ENCODE peak calls at places on chromosomes 7 and 10, in seven cellular contexts. C is GM06990, L is foreskin fibroblast, Y is HCT116, M is psoas muscle, G is BE2C, K is dorsolateral prefrontal cortex. Z is an unnamed sample.
A peak's percentile ranks its signal among the peaks of the same experiment; 100 is the strongest.

GRCh38 chr7:1950623-1951523 is 280.8 kb downstream of the ELFN1 start:
- DNase-seq in C (no peak), L (no peak), Y (no peak), M (peak; percentile 59), G (peak; percentile 62), K (peak; percentile 40), Z (no peak)

GRCh38 chr7:27110163-27110976 is 7.9 kb upstream of the HOXA2 start:
- DNase-seq in C (no peak), L (no peak), Y (no peak), M (peak; percentile 79), G (no peak), K (no peak), Z (no peak)

GRCh38 chr7:4244041-4244440 is 438.1 kb upstream of the FOXK1 start:
- DNase-seq in C (no peak), L (no peak), Y (no peak), M (no peak), G (no peak), K (no peak), Z (no peak)

GRCh38 chr7:157235357-157236018 is 96.8 kb downstream of the UBE3C start:
- DNase-seq in C (no peak), L (peak; percentile 24), Y (no peak), M (no peak), G (no peak), K (no peak), Z (no peak)

GRCh38 chr7:5333121-5334050 is 50.6 kb downstream of the SLC29A4 start:
- DNase-seq in C (peak; percentile 43), L (no peak), Y (no peak), M (no peak), G (no peak), K (no peak), Z (no peak)

GRCh38 chr10:59962755-59963154 is 56.4 kb upstream of the CCDC6 start:
- DNase-seq in C (no peak), L (no peak), Y (no peak), M (no peak), G (no peak), K (no peak), Z (no peak)

GRCh38 chr7:7424151-7424873 is 111.4 kb downstream of the COL28A1 start:
- DNase-seq in C (peak; percentile 10), L (peak; percentile 64), Y (peak; percentile 66), M (peak; percentile 37), G (peak; percentile 69), K (no peak), Z (no peak)

GRCh38 chr7:128902761-128903585 is 7.5 kb downstream of the KCP start:
- DNase-seq in C (no peak), L (peak; percentile 45), Y (no peak), M (no peak), G (no peak), K (no peak), Z (no peak)

GRCh38 chr7:45084901-45085618 is 3.7 kb downstream of the NACAD start:
- DNase-seq in C (no peak), L (no peak), Y (no peak), M (no peak), G (no peak), K (peak; percentile 42), Z (no peak)

GRCh38 chr10:8767616-8768015 is 713.1 kb downstream of the GATA3 start:
- DNase-seq in C (no peak), L (no peak), Y (no peak), M (no peak), G (no peak), K (no peak), Z (no peak)

GRCh38 chr10:52780391-52781155 is 8.0 kb upstream of the MBL2 start:
- DNase-seq in C (no peak), L (no peak), Y (no peak), M (no peak), G (no peak), K (no peak), Z (no peak)

GRCh38 chr7:117715784-117716445 is 157.3 kb downstream of the CTTNBP2 start:
- DNase-seq in C (no peak), L (peak; percentile 4), Y (peak; percentile 26), M (no peak), G (peak; percentile 22), K (no peak), Z (peak; percentile 14)

GRCh38 chr10:116158036-116158435 is 115.0 kb downstream of the GFRA1 start:
- DNase-seq in C (no peak), L (no peak), Y (no peak), M (no peak), G (no peak), K (no peak), Z (no peak)

GRCh38 chr7:14888904-14889482 is 13.6 kb downstream of the DGKB start:
- DNase-seq in C (no peak), L (no peak), Y (no peak), M (no peak), G (no peak), K (no peak), Z (no peak)

GRCh38 chr10:121732676-121733445 is 134.6 kb upstream of the FGFR2 start:
- DNase-seq in C (no peak), L (no peak), Y (no peak), M (no peak), G (no peak), K (no peak), Z (no peak)

GRCh38 chr10:72322280-72323058 is 32.2 kb downstream of the DNAJB12 start:
- DNase-seq in C (no peak), L (no peak), Y (peak; percentile 80), M (no peak), G (no peak), K (no peak), Z (no peak)

GRCh38 chr10:95183451-95184230 is 10.4 kb upstream of the ACSM6 start:
- DNase-seq in C (peak; percentile 90), L (peak; percentile 67), Y (peak; percentile 73), M (peak; percentile 87), G (peak; percentile 89), K (peak; percentile 80), Z (peak; percentile 18)

GRCh38 chr10:43380610-43381222 is 9.3 kb downstream of the FXYD4 start:
- DNase-seq in C (no peak), L (no peak), Y (peak; percentile 59), M (no peak), G (no peak), K (no peak), Z (no peak)

GRCh38 chr10:114284346-114285071 is 45.5 kb downstream of the VWA2 start:
- DNase-seq in C (no peak), L (no peak), Y (no peak), M (no peak), G (no peak), K (no peak), Z (no peak)

GRCh38 chr7:30778246-30779025 is 7.2 kb downstream of the MINDY4 start:
- DNase-seq in C (no peak), L (peak; percentile 63), Y (no peak), M (peak; percentile 18), G (no peak), K (peak; percentile 54), Z (peak; percentile 74)

GRCh38 chr7:93566876-93567275 is 7.6 kb downstream of the CALCR start:
- DNase-seq in C (no peak), L (peak; percentile 14), Y (no peak), M (no peak), G (no peak), K (no peak), Z (no peak)

GRCh38 chr7:155986497-155987160 is 174.4 kb upstream of the SHH start:
- DNase-seq in C (no peak), L (no peak), Y (no peak), M (no peak), G (no peak), K (no peak), Z (no peak)

GRCh38 chr10:14569274-14570060 is 205.2 kb downstream of the FAM107B start:
- DNase-seq in C (no peak), L (no peak), Y (no peak), M (no peak), G (no peak), K (no peak), Z (no peak)

GRCh38 chr10:3625959-3626751 is 158.9 kb downstream of the KLF6 start:
- DNase-seq in C (no peak), L (peak; percentile 81), Y (no peak), M (no peak), G (no peak), K (no peak), Z (peak; percentile 65)

GRCh38 chr7:77199008-77199966 is at the start of gene FGL2:
- DNase-seq in C (no peak), L (peak; percentile 39), Y (no peak), M (peak; percentile 52), G (no peak), K (peak; percentile 63), Z (peak; percentile 24)
- H3K4me3 ChIP-seq in C (peak within 1 kb of the TSS; percentile 55), L (no peak within 1 kb of the TSS), Y (no peak within 1 kb of the TSS), M (peak within 1 kb of the TSS; percentile 61), G (no peak within 1 kb of the TSS), K (peak within 1 kb of the TSS; percentile 56), Z (peak within 1 kb of the TSS; percentile 21)

DNA sequence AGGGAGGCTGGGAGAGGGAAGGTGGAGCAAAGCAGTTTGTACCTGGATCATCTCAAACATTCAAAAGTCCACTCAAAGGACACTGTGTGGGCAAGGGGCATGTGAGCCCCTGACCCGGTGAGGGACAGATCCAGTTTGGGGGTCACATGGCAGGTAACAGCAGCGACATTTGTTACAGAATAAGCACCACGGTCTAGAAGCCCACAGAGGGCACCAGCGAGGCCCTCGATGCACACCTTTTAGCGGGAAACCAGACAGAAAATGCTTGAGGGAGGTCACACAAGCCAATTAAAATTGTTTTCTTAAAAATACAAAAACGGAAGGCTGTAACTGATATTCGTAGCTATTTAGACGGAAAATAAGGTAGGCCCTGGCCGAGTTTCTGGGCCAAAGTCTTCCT is 144.4 kb downstream of the ZMYND11 start:
- DNase-seq in C (no peak), L (no peak), Y (no peak), M (no peak), G (no peak), K (no peak), Z (no peak)
- TF ChIP-seq CTCF in C (peak; percentile 18), L (no peak), Y (peak; percentile 34), M (no peak), G (peak; percentile 3), K (no peak), Z (no peak)

GRCh38 chr7:105187302-105188169 is 173.5 kb downstream of the KMT2E start:
- DNase-seq in C (no peak), L (no peak), Y (no peak), M (no peak), G (no peak), K (no peak), Z (no peak)
- H3K4me3 ChIP-seq in C (no peak overlapping the region), L (no peak overlapping the region), Y (no peak overlapping the region), M (no peak overlapping the region), G (no peak overlapping the region), K (no peak overlapping the region), Z (no peak overlapping the region)

DNA sequence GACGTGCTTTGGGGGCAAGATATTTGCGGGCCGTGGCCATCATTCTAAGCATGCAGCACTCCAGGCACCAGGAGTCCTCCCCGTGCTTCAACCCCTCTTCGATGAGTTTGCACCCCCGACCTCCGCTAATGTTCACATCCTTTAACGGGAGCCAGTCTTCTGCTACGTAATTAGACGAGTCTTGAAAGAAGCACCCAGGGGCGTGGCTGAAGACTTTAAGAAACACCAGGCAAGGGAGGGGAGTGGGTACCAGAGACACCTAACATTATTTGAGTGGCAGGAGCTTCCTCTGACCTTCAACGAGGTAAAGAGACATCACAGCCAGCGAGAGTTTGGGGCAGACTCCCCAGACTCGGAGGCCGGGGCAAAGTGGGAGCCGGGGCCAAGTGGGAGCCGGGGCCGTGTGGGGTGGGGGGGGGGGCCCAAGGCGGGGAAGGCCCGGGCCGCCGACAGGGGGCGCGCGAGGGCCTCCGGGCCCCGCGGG is 31.1 kb upstream of the TOMM7 start:
- DNase-seq in C (no peak), L (no peak), Y (peak; percentile 54), M (no peak), G (no peak), K (no peak), Z (no peak)
- TF ChIP-seq CTCF in C (peak; percentile 10), L (peak; percentile 31), Y (peak; percentile 59), M (no peak), G (no peak), K (no peak), Z (no peak)